ENCODE peak calls at places on chromosome X, in eight cellular contexts. U, I, P, S, O, K, Y and N are unnamed samples.
A peak's percentile ranks its signal among the peaks of the same experiment; 100 is the strongest.

GRCh38 chrX:142089193-142089592 is 115.9 kb downstream of the MAGEC2 start:
- DNase-seq in U (peak; percentile 1), I (no peak), P (no peak), S (no peak), O (peak; percentile 3), K (peak; percentile 4), Y (no peak), N (no peak)

GRCh38 chrX:12970691-12971202 is 4.2 kb upstream of the TMSB4X start:
- DNase-seq in U (no peak), I (peak; percentile 27), P (no peak), S (no peak), O (peak; percentile 68), K (no peak), Y (no peak), N (no peak)

GRCh38 chrX:68914337-68914989 is 85.6 kb downstream of the EFNB1 start:
- DNase-seq in U (no peak), I (no peak), P (no peak), S (no peak), O (no peak), K (no peak), Y (no peak), N (no peak)

GRCh38 chrX:138026211-138026610 is 460.3 kb downstream of the ZIC3 start:
- DNase-seq in U (peak; percentile 27), I (no peak), P (peak; percentile 9), S (no peak), O (no peak), K (no peak), Y (no peak), N (no peak)

GRCh38 chrX:74422576-74423288 is 1.4 kb downstream of the SLC16A2 start:
- DNase-seq in U (peak; percentile 76), I (peak; percentile 4), P (no peak), S (peak; percentile 52), O (peak; percentile 73), K (peak; percentile 26), Y (no peak), N (peak; percentile 11)

GRCh38 chrX:13164611-13165010 is 120.2 kb upstream of the FAM9C start:
- DNase-seq in U (no peak), I (no peak), P (no peak), S (no peak), O (no peak), K (no peak), Y (peak; percentile 26), N (no peak)

GRCh38 chrX:137916090-137916746 is 350.3 kb downstream of the ZIC3 start:
- DNase-seq in U (no peak), I (no peak), P (no peak), S (no peak), O (no peak), K (no peak), Y (no peak), N (no peak)

GRCh38 chrX:73922856-73923429 is 359.9 kb downstream of the CHIC1 start:
- DNase-seq in U (no peak), I (no peak), P (no peak), S (no peak), O (peak; percentile 39), K (peak; percentile 32), Y (no peak), N (no peak)

GRCh38 chrX:70454441-70455365 is 10.1 kb downstream of the DLG3 start:
- DNase-seq in U (peak; percentile 88), I (peak; percentile 84), P (peak; percentile 67), S (peak; percentile 84), O (peak; percentile 43), K (peak; percentile 60), Y (no peak), N (peak; percentile 75)

GRCh38 chrX:63561425-63561824 is 210.3 kb upstream of the SPIN4 start:
- DNase-seq in U (no peak), I (no peak), P (no peak), S (no peak), O (peak; percentile 4), K (no peak), Y (peak; percentile 6), N (no peak)

GRCh38 chrX:69063486-69063885 is 101.8 kb downstream of the PJA1 start:
- DNase-seq in U (no peak), I (no peak), P (no peak), S (no peak), O (no peak), K (no peak), Y (no peak), N (no peak)

GRCh38 chrX:18884916-18885315 is 99.0 kb downstream of the PHKA2 start:
- DNase-seq in U (no peak), I (no peak), P (no peak), S (no peak), O (no peak), K (no peak), Y (no peak), N (no peak)

GRCh38 chrX:47217121-47217851 is 1.2 kb upstream of the CDK16 start:
- DNase-seq in U (peak; percentile 49), I (peak; percentile 44), P (no peak), S (peak; percentile 67), O (peak; percentile 69), K (peak; percentile 83), Y (no peak), N (no peak)

GRCh38 chrX:13077168-13077567 is 32.7 kb upstream of the FAM9C start:
- DNase-seq in U (no peak), I (no peak), P (no peak), S (no peak), O (peak; percentile 37), K (no peak), Y (no peak), N (no peak)

GRCh38 chrX:144918936-144919335 is 328.4 kb upstream of the SPANXN1 start:
- DNase-seq in U (no peak), I (no peak), P (no peak), S (no peak), O (no peak), K (peak; percentile 2), Y (no peak), N (no peak)

GRCh38 chrX:7088968-7089615 is 58.4 kb upstream of the STS start:
- DNase-seq in U (no peak), I (no peak), P (peak; percentile 73), S (no peak), O (no peak), K (no peak), Y (no peak), N (no peak)

GRCh38 chrX:32137525-32137924 is 1065.7 kb upstream of the FTHL17 start:
- DNase-seq in U (no peak), I (no peak), P (peak; percentile 0), S (no peak), O (no peak), K (no peak), Y (no peak), N (no peak)

GRCh38 chrX:71253253-71254091 is 468 bp downstream of the ZMYM3 start:
- DNase-seq in U (peak; percentile 84), I (peak; percentile 13), P (no peak), S (peak; percentile 57), O (peak; percentile 36), K (no peak), Y (no peak), N (peak; percentile 51)

GRCh38 chrX:24694825-24695224 is 1.1 kb downstream of the POLA1 start:
- DNase-seq in U (no peak), I (no peak), P (no peak), S (no peak), O (no peak), K (peak; percentile 2), Y (no peak), N (no peak)

GRCh38 chrX:41027388-41027787 is 57.9 kb upstream of the USP9X start:
- DNase-seq in U (no peak), I (no peak), P (no peak), S (no peak), O (peak; percentile 76), K (peak; percentile 60), Y (no peak), N (no peak)

GRCh38 chrX:54934058-54934457 is 13.4 kb downstream of the TRO start:
- DNase-seq in U (no peak), I (no peak), P (no peak), S (no peak), O (no peak), K (no peak), Y (no peak), N (no peak)

DNA sequence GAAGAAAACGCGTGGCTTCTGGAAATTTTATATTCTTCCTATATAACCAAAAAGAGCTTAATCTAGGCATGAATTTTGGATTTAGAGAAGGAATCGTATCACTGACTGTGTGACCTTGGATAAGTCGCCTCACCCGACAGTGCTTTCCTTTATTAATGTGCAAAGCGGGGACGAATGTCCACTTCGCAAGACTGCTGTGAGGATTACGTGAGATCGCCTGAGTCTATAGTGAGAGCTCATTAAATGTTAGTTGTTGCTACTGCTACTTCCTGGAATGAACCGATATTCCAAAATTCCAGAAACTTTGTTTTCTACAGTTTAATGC is 448 bp upstream of the TBC1D8B start:
- DNase-seq in U (no peak), I (peak; percentile 3), P (no peak), S (no peak), O (peak; percentile 36), K (no peak), Y (peak; percentile 15), N (no peak)
- H3K4me3 ChIP-seq in U (peak overlapping the region; percentile 39), I (peak overlapping the region; percentile 80), P (no peak overlapping the region), S (peak overlapping the region; percentile 58), O (peak overlapping the region; percentile 47), K (peak overlapping the region; percentile 74), Y (peak overlapping the region; percentile 85), N (peak overlapping the region; percentile 69)

GRCh38 chrX:87517571-87518141 is at the start of gene KLHL4:
- DNase-seq in U (no peak), I (no peak), P (peak; percentile 2), S (no peak), O (peak; percentile 97), K (peak; percentile 81), Y (peak; percentile 39), N (no peak)
- H3K4me3 ChIP-seq in U (no peak within 1 kb of the TSS), I (no peak within 1 kb of the TSS), P (no peak within 1 kb of the TSS), S (peak within 1 kb of the TSS; percentile 8), O (peak within 1 kb of the TSS; percentile 1), K (peak within 1 kb of the TSS; percentile 24), Y (peak within 1 kb of the TSS; percentile 57), N (no peak within 1 kb of the TSS)

GRCh38 chrX:3713937-3714434 is 537 bp upstream of the PRKX start:
- DNase-seq in U (peak; percentile 23), I (no peak), P (no peak), S (no peak), O (no peak), K (no peak), Y (no peak), N (no peak)
- H3K4me3 ChIP-seq in U (peak overlapping the region; percentile 65), I (no peak overlapping the region), P (peak overlapping the region; percentile 53), S (peak overlapping the region; percentile 75), O (peak overlapping the region; percentile 43), K (peak overlapping the region; percentile 67), Y (peak overlapping the region; percentile 72), N (peak overlapping the region; percentile 88)

GRCh38 chrX:120790118-120790517 is 85.5 kb downstream of the CT47B1 start:
- DNase-seq in U (peak; percentile 45), I (peak; percentile 40), P (peak; percentile 53), S (no peak), O (peak; percentile 68), K (peak; percentile 55), Y (peak; percentile 29), N (peak; percentile 15)

GRCh38 chrX:120791013-120791643 is 84.5 kb downstream of the CT47B1 start:
- DNase-seq in U (no peak), I (no peak), P (no peak), S (peak; percentile 50), O (peak; percentile 79), K (peak; percentile 47), Y (peak; percentile 13), N (no peak)

GRCh38 chrX:120793098-120793497 is 82.6 kb downstream of the CT47B1 start:
- DNase-seq in U (no peak), I (no peak), P (no peak), S (no peak), O (no peak), K (no peak), Y (no peak), N (no peak)

GRCh38 chrX:120794525-120794975 is 81.1 kb downstream of the CT47B1 start:
- DNase-seq in U (no peak), I (no peak), P (no peak), S (no peak), O (peak; percentile 63), K (peak; percentile 72), Y (no peak), N (no peak)

GRCh38 chrX:120790552-120790951 is 85.1 kb downstream of the CT47B1 start:
- DNase-seq in U (no peak), I (no peak), P (no peak), S (no peak), O (no peak), K (no peak), Y (no peak), N (no peak)
- H3K4me3 ChIP-seq in U (no peak overlapping the region), I (no peak overlapping the region), P (no peak overlapping the region), S (no peak overlapping the region), O (no peak overlapping the region), K (no peak overlapping the region), Y (no peak overlapping the region), N (no peak overlapping the region)